ENCODE peak calls at places on chromosomes 6 and 20, in five cellular contexts. G is HepG2, B is SK-N-SH, E is GM12878, U is K562. Z is an unnamed sample.

GRCh38 chr6:127547215-127547614 is 28.1 kb upstream of the MTCL3 start:
- DNase-seq in G (no peak), B (no peak), E (no peak), U (no peak), Z (no peak)

GRCh38 chr6:11971154-11971553 is 41.0 kb upstream of the HIVEP1 start:
- DNase-seq in G (no peak), B (no peak), E (no peak), U (no peak), Z (no peak)

GRCh38 chr6:45044510-45045252 is 283.4 kb upstream of the RUNX2 start:
- DNase-seq in G (no peak), B (no peak), E (no peak), U (no peak), Z (no peak)

GRCh38 chr20:54231006-54231405 is 23.1 kb downstream of the PFDN4 start:
- DNase-seq in G (no peak), B (no peak), E (no peak), U (no peak), Z (no peak)

GRCh38 chr6:71079707-71080106 is 122.8 kb upstream of the B3GAT2 start:
- DNase-seq in G (no peak), B (no peak), E (no peak), U (no peak), Z (no peak)

GRCh38 chr6:76448109-76448508 is 375.6 kb upstream of the IMPG1 start:
- DNase-seq in G (no peak), B (no peak), E (no peak), U (no peak), Z (no peak)

GRCh38 chr20:21251278-21251677 is 51.9 kb upstream of the XRN2 start:
- DNase-seq in G (no peak), B (no peak), E (no peak), U (no peak), Z (no peak)

GRCh38 chr6:95693108-95693507 is 115.8 kb downstream of the MANEA start:
- DNase-seq in G (peak), B (no peak), E (no peak), U (no peak), Z (no peak)

GRCh38 chr6:124294572-124294971 is 490.9 kb downstream of the NKAIN2 start:
- DNase-seq in G (no peak), B (no peak), E (no peak), U (no peak), Z (no peak)

GRCh38 chr6:151390276-151391020 is 911 bp downstream of the ZBTB2 start:
- DNase-seq in G (peak), B (peak), E (peak), U (peak), Z (peak)

GRCh38 chr6:137699036-137699683 is 167.9 kb upstream of the TNFAIP3 start:
- DNase-seq in G (no peak), B (no peak), E (no peak), U (no peak), Z (no peak)

GRCh38 chr6:27894839-27895762 is 17.1 kb downstream of the OR2B2 start:
- DNase-seq in G (peak), B (peak), E (peak), U (peak), Z (peak)

GRCh38 chr6:90413396-90413795 is 116.8 kb upstream of the BACH2 start:
- DNase-seq in G (no peak), B (peak), E (no peak), U (no peak), Z (no peak)

GRCh38 chr6:151763303-151763702 is 44.2 kb upstream of the ESR1 start:
- DNase-seq in G (peak), B (peak), E (no peak), U (no peak), Z (no peak)

GRCh38 chr20:62030834-62031434 is 34.7 kb downstream of the TAF4 start:
- DNase-seq in G (peak), B (no peak), E (peak), U (peak), Z (no peak)

GRCh38 chr6:70166088-70166958 is 136.6 kb downstream of the COL9A1 start:
- DNase-seq in G (peak), B (no peak), E (no peak), U (peak), Z (peak)

GRCh38 chr6:110053395-110054240 is 75.5 kb downstream of the GPR6 start:
- DNase-seq in G (peak), B (peak), E (no peak), U (peak), Z (peak)

GRCh38 chr6:95094751-95095150 is 482.6 kb upstream of the MANEA start:
- DNase-seq in G (no peak), B (no peak), E (no peak), U (no peak), Z (peak)

GRCh38 chr6:43983632-43984031 is 143.6 kb downstream of the MRPL14 start:
- DNase-seq in G (peak), B (peak), E (no peak), U (no peak), Z (no peak)

GRCh38 chr6:112007254-112007653 is 46.6 kb upstream of the CCN6 start:
- DNase-seq in G (no peak), B (no peak), E (no peak), U (no peak), Z (no peak)

GRCh38 chr6:111952821-111953535 is 79.7 kb upstream of the FYN start:
- DNase-seq in G (no peak), B (no peak), E (no peak), U (no peak), Z (no peak)

GRCh38 chr6:32109114-32109764 is at the start of gene TNXB:
- DNase-seq in G (no peak), B (peak), E (no peak), U (peak), Z (no peak)
- TF ChIP-seq YY1 in G (no peak), B (no peak), E (no peak), U (no peak), Z (no peak)

GRCh38 chr6:82097676-82098075 is 149.9 kb downstream of the IBTK start:
- DNase-seq in G (peak), B (no peak), E (no peak), U (no peak), Z (no peak)

GRCh38 chr6:82094166-82094806 is 153.3 kb downstream of the IBTK start:
- DNase-seq in G (peak), B (no peak), E (no peak), U (no peak), Z (no peak)

GRCh38 chr6:82088978-82089855 is 158.3 kb downstream of the IBTK start:
- DNase-seq in G (no peak), B (no peak), E (no peak), U (no peak), Z (no peak)

GRCh38 chr6:82095091-82095490 is 152.5 kb downstream of the IBTK start:
- DNase-seq in G (no peak), B (no peak), E (no peak), U (no peak), Z (no peak)
- H2AFZ ChIP-seq in G (no peak), B (no peak), E (no peak), U (peak), Z (no peak)

GRCh38 chr6:35090734-35091133 is 50.4 kb downstream of the TCP11 start:
- DNase-seq in G (no peak), B (no peak), E (no peak), U (no peak), Z (no peak)

GRCh38 chr6:35087361-35088280 is 53.5 kb downstream of the TCP11 start:
- DNase-seq in G (no peak), B (peak), E (no peak), U (no peak), Z (no peak)

GRCh38 chr6:35089935-35090505 is 51.1 kb downstream of the TCP11 start:
- DNase-seq in G (no peak), B (peak), E (no peak), U (no peak), Z (no peak)

GRCh38 chr6:35088281-35089215 is 52.6 kb downstream of the TCP11 start:
- DNase-seq in G (no peak), B (no peak), E (no peak), U (no peak), Z (no peak)

GRCh38 chr6:35089216-35089934 is 51.8 kb downstream of the TCP11 start:
- DNase-seq in G (no peak), B (peak), E (no peak), U (no peak), Z (no peak)
- TF ChIP-seq REST in G (no peak), B (no peak), E (no peak), U (no peak), Z (no peak)

GRCh38 chr20:46916244-46916603 is 21.6 kb downstream of the EYA2 start:
- DNase-seq in G (no peak), B (no peak), E (no peak), U (no peak), Z (no peak)

GRCh38 chr20:46917155-46917554 is 22.5 kb downstream of the EYA2 start:
- DNase-seq in G (no peak), B (no peak), E (no peak), U (no peak), Z (no peak)

GRCh38 chr20:46914789-46915359 is 20.2 kb downstream of the EYA2 start:
- DNase-seq in G (no peak), B (no peak), E (no peak), U (no peak), Z (no peak)

GRCh38 chr20:46913329-46914044 is 18.8 kb downstream of the EYA2 start:
- DNase-seq in G (no peak), B (no peak), E (no peak), U (no peak), Z (no peak)

DNA sequence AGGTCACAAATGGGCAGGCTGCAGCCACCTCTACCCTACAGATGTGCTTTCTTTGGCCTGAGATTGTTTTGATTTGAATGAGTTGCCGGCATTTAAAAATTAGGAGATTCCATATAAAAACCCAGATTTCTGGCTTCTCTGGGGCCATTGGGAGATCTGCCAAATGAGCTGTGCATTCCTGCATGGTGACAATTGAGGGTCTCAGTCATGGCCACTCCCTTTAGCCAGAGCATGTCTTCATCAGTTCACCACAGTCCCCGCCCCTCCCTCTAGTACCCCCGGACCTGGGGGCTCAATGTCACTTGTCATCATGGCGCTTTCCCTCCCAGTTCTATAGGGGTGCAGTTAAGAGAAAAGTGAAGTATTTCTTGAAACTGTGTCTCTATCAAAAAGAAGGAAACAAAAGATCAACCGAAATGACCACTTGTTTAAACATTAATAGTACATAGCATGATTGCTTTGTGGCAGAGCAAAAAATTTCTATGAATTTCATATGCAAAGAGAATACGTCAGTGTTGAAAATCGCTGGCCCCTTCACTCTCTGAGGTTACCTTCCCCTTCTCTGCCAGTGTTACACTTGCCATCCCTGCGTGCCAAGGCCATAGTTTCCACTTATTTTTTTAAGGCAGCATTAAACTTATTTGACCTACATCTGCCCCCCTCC is 21.1 kb downstream of the EYA2 start:
- DNase-seq in G (no peak), B (no peak), E (no peak), U (no peak), Z (no peak)
- TF ChIP-seq YY1 in G (no peak), B (no peak), E (no peak), U (no peak), Z (no peak)

GRCh38 chr6:157666721-157667120 is 156.3 kb upstream of the SNX9 start:
- DNase-seq in G (no peak), B (no peak), E (no peak), U (no peak), Z (no peak)
- H2AFZ ChIP-seq in G (no peak), B (peak), E (no peak), U (no peak), Z (no peak)

GRCh38 chr6:157158897-157159296 is 164.4 kb downstream of the TMEM242 start:
- DNase-seq in G (no peak), B (no peak), E (no peak), U (no peak), Z (no peak)
- TF ChIP-seq REST in G (no peak), B (no peak), E (no peak), U (no peak), Z (no peak)

DNA sequence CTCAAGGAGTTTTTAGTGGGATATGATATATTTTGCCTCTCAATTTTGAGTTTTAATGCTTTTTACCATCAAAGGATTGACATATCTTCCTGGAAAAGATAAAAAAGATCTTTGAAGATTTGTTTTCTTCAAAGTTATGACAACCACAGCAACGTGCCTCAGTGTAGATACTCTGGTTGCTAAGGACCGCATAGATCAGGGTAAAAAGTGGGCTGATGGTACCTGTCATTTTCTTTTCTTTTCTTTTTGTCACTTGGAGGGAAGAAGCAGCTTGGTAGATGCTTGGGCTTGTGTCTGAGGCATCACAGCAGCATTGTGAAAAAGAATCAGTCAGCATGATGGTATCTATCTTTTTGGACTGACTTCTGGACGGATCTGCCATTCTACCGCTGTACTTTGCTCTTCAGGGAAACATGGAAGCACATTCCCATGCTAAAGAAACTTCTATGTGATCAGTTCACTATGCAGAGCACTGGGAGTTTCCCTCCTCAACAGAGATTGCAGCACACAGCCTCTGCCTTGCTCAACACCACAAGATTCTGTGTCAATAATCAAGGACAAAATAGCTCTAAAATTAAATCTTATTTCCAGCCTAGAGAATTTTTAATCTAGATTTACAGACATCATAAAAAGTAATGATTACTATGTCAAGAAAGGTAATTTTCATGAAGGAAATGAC is 54.8 kb upstream of the SGK1 start:
- DNase-seq in G (no peak), B (no peak), E (no peak), U (no peak), Z (no peak)
- TF ChIP-seq YY1 in G (no peak), B (no peak), E (no peak), U (no peak), Z (no peak)